ENCODE peak calls at places on chromosomes 4 and X, in nine cellular contexts. X is colonic mucosa; W is left ventricle myocardium inferior; J is effector memory CD4-positive, alpha-beta T cell; O is Karpas-422; R is mesenchymal stem cell; S is sigmoid colon; Q is HCT116; H is upper lobe of left lung. B is an unnamed sample. For H3K36me3 and H3K4me1, the result is how much of the 10 kb centered on the place peaks cover.

GRCh38 chrX:101430457-101431078 is 22.5 kb downstream of the HNRNPH2 start:
- DNase-seq in X (no peak), W (no peak), J (no peak), O (no peak), R (peak), S (no peak), Q (no peak), H (no peak), B (no peak)

GRCh38 chrX:116239944-116240391 is 69.4 kb downstream of the AGTR2 start:
- DNase-seq in X (peak), W (no peak), J (no peak), O (no peak), R (peak), S (no peak), Q (no peak), H (no peak), B (no peak)

GRCh38 chrX:129613596-129613995 is 41.2 kb downstream of the APLN start:
- DNase-seq in X (no peak), W (no peak), J (no peak), O (no peak), R (peak), S (no peak), Q (no peak), H (no peak), B (no peak)

GRCh38 chrX:123436512-123436911 is 252.4 kb downstream of the GRIA3 start:
- DNase-seq in X (no peak), W (no peak), J (no peak), O (no peak), R (no peak), S (no peak), Q (no peak), H (no peak), B (no peak)

GRCh38 chr4:4182835-4183568 is 43.7 kb downstream of the OTOP1 start:
- DNase-seq in X (no peak), W (no peak), J (no peak), O (peak), R (no peak), S (no peak), Q (peak), H (no peak), B (no peak)

GRCh38 chr4:100805547-100805946 is 287.7 kb upstream of the EMCN start:
- DNase-seq in X (no peak), W (no peak), J (no peak), O (no peak), R (no peak), S (no peak), Q (no peak), H (no peak), B (no peak)

GRCh38 chr4:137534516-137534915 is 2.2 kb upstream of the PCDH18 start:
- DNase-seq in X (no peak), W (no peak), J (no peak), O (no peak), R (no peak), S (no peak), Q (no peak), H (no peak), B (no peak)

GRCh38 chr4:1614854-1615595 is 69.1 kb downstream of the FAM53A start:
- DNase-seq in X (peak), W (no peak), J (no peak), O (no peak), R (no peak), S (no peak), Q (no peak), H (peak), B (peak)

GRCh38 chr4:148065069-148065468 is 333.2 kb downstream of the ARHGAP10 start:
- DNase-seq in X (no peak), W (no peak), J (no peak), O (no peak), R (peak), S (no peak), Q (no peak), H (no peak), B (no peak)

GRCh38 chr4:63296773-63297172 is 1112.5 kb downstream of the TECRL start:
- DNase-seq in X (no peak), W (no peak), J (no peak), O (no peak), R (no peak), S (no peak), Q (no peak), H (no peak), B (no peak)

GRCh38 chr4:3872834-3873313 is 106.7 kb downstream of the ADRA2C start:
- DNase-seq in X (no peak), W (peak), J (no peak), O (no peak), R (no peak), S (no peak), Q (no peak), H (no peak), B (no peak)

GRCh38 chrX:153635788-153636668 is 11.0 kb upstream of the DUSP9 start:
- DNase-seq in X (no peak), W (no peak), J (no peak), O (peak), R (peak), S (peak), Q (no peak), H (no peak), B (peak)

GRCh38 chr4:41375561-41375960 is 118.8 kb downstream of the UCHL1 start:
- DNase-seq in X (no peak), W (no peak), J (no peak), O (no peak), R (no peak), S (no peak), Q (no peak), H (no peak), B (peak)

GRCh38 chr4:75940692-75941253 is at the start of gene NAAA:
- DNase-seq in X (peak), W (peak), J (peak), O (peak), R (peak), S (peak), Q (peak), H (peak), B (peak)

GRCh38 chr4:20532096-20532495 is 168.2 kb upstream of the PACRGL start:
- DNase-seq in X (no peak), W (no peak), J (no peak), O (no peak), R (no peak), S (no peak), Q (no peak), H (no peak), B (no peak)

GRCh38 chr4:165381821-165382373 is 3.1 kb downstream of the CPE start:
- DNase-seq in X (no peak), W (no peak), J (no peak), O (no peak), R (no peak), S (no peak), Q (no peak), H (no peak), B (no peak)

GRCh38 chrX:16695079-16695676 is 17.3 kb downstream of the CTPS2 start:
- DNase-seq in X (peak), W (peak), J (peak), O (peak), R (peak), S (no peak), Q (peak), H (no peak), B (no peak)

GRCh38 chr4:73573794-73574528 is 46.3 kb downstream of the RASSF6 start:
- DNase-seq in X (peak), W (no peak), J (no peak), O (peak), R (peak), S (peak), Q (peak), H (no peak), B (peak)

GRCh38 chrX:139967300-139967699 is 2.0 kb upstream of the CXorf66 start:
- DNase-seq in X (peak), W (no peak), J (no peak), O (peak), R (no peak), S (no peak), Q (no peak), H (no peak), B (no peak)

GRCh38 chr4:156571146-156571545 is 400.5 kb downstream of the PDGFC start:
- DNase-seq in X (no peak), W (peak), J (no peak), O (no peak), R (no peak), S (no peak), Q (no peak), H (no peak), B (no peak)

GRCh38 chrX:135973025-135973547 is 702 bp downstream of the MMGT1 start:
- DNase-seq in X (peak), W (no peak), J (no peak), O (no peak), R (peak), S (no peak), Q (no peak), H (no peak), B (no peak)

GRCh38 chr4:41866799-41867677 is 68.2 kb upstream of the TMEM33 start:
- DNase-seq in X (no peak), W (no peak), J (no peak), O (no peak), R (no peak), S (no peak), Q (no peak), H (peak), B (no peak)

GRCh38 chr4:5043579-5043978 is 7.7 kb upstream of the STK32B start:
- DNase-seq in X (no peak), W (no peak), J (no peak), O (no peak), R (no peak), S (no peak), Q (no peak), H (no peak), B (no peak)

GRCh38 chr4:145041378-145041777 is 56.6 kb downstream of the ANAPC10 start:
- DNase-seq in X (no peak), W (no peak), J (no peak), O (peak), R (no peak), S (no peak), Q (no peak), H (no peak), B (no peak)

GRCh38 chr4:160717848-160718247 is 1446.0 kb downstream of the FSTL5 start:
- DNase-seq in X (no peak), W (no peak), J (no peak), O (no peak), R (no peak), S (no peak), Q (no peak), H (no peak), B (no peak)

GRCh38 chrX:64437665-64438064 is 42.4 kb upstream of the MTMR8 start:
- DNase-seq in X (no peak), W (no peak), J (no peak), O (no peak), R (no peak), S (no peak), Q (no peak), H (no peak), B (no peak)

GRCh38 chrX:40735318-40736169 is at the start of gene MED14:
- DNase-seq in X (peak), W (peak), J (peak), O (peak), R (peak), S (peak), Q (peak), H (peak), B (peak)

GRCh38 chr4:75547647-75548387 is 8.0 kb upstream of the ODAPH start:
- DNase-seq in X (peak), W (peak), J (no peak), O (no peak), R (peak), S (peak), Q (no peak), H (no peak), B (peak)

GRCh38 chrX:9597361-9598035 is 132.6 kb downstream of the TBL1X start:
- DNase-seq in X (no peak), W (no peak), J (no peak), O (no peak), R (no peak), S (no peak), Q (no peak), H (no peak), B (no peak)

GRCh38 chr4:123811763-123812390 is 415.3 kb downstream of the SPRY1 start:
- DNase-seq in X (no peak), W (no peak), J (no peak), O (no peak), R (no peak), S (no peak), Q (no peak), H (no peak), B (no peak)

GRCh38 chr4:54942735-54943134 is 182.7 kb downstream of the KDR start:
- DNase-seq in X (no peak), W (no peak), J (peak), O (no peak), R (no peak), S (no peak), Q (no peak), H (no peak), B (no peak)

GRCh38 chrX:148500428-148501120 is at the start of gene AFF2:
- DNase-seq in X (no peak), W (peak), J (peak), O (peak), R (peak), S (no peak), Q (no peak), H (peak), B (peak)

GRCh38 chr4:39655866-39656265 is 17.2 kb upstream of the SMIM14 start:
- DNase-seq in X (no peak), W (no peak), J (no peak), O (no peak), R (peak), S (peak), Q (no peak), H (no peak), B (no peak)

GRCh38 chrX:39149761-39150160 is 348.5 kb downstream of the MID1IP1 start:
- DNase-seq in X (peak), W (peak), J (no peak), O (peak), R (peak), S (peak), Q (no peak), H (no peak), B (peak)

GRCh38 chrX:129733335-129733734 is 5.4 kb upstream of the XPNPEP2 start:
- DNase-seq in X (no peak), W (no peak), J (no peak), O (no peak), R (no peak), S (no peak), Q (no peak), H (no peak), B (no peak)

GRCh38 chr4:172573899-172574298 is 594.7 kb upstream of the GALNT7 start:
- DNase-seq in X (no peak), W (no peak), J (no peak), O (no peak), R (peak), S (no peak), Q (no peak), H (no peak), B (no peak)

GRCh38 chr4:3085948-3086670 is 11.6 kb downstream of the HTT start:
- DNase-seq in X (no peak), W (no peak), J (no peak), O (no peak), R (no peak), S (no peak), Q (no peak), H (no peak), B (no peak)

GRCh38 chrX:108036298-108036973 is 8.4 kb upstream of the VSIG1 start:
- DNase-seq in X (peak), W (no peak), J (no peak), O (no peak), R (peak), S (no peak), Q (no peak), H (no peak), B (no peak)

GRCh38 chrX:44944894-44945293 is 71.9 kb downstream of the KDM6A start:
- DNase-seq in X (no peak), W (no peak), J (no peak), O (no peak), R (no peak), S (no peak), Q (no peak), H (no peak), B (no peak)
- H3K36me3 ChIP-seq in X (under half), W (under half), J (under half), O (under half), R (under half), S (under half), Q (under half), H (under half), B (under half)

GRCh38 chr4:184420402-184420801 is 53.9 kb downstream of the IRF2 start:
- DNase-seq in X (no peak), W (no peak), J (no peak), O (no peak), R (no peak), S (no peak), Q (no peak), H (no peak), B (no peak)

GRCh38 chr4:184423003-184423686 is 51.2 kb downstream of the IRF2 start:
- DNase-seq in X (no peak), W (no peak), J (no peak), O (no peak), R (peak), S (no peak), Q (no peak), H (no peak), B (no peak)

GRCh38 chr4:184420881-184421416 is 53.4 kb downstream of the IRF2 start:
- DNase-seq in X (no peak), W (no peak), J (no peak), O (no peak), R (no peak), S (no peak), Q (no peak), H (no peak), B (no peak)

GRCh38 chr4:184422378-184422777 is 52.0 kb downstream of the IRF2 start:
- DNase-seq in X (no peak), W (no peak), J (no peak), O (no peak), R (no peak), S (no peak), Q (no peak), H (no peak), B (no peak)

GRCh38 chr4:184421558-184422155 is 52.7 kb downstream of the IRF2 start:
- DNase-seq in X (no peak), W (no peak), J (no peak), O (no peak), R (no peak), S (no peak), Q (no peak), H (no peak), B (no peak)
- H3K4me1 ChIP-seq in X (under half), W (half or more), J (under half), O (under half), R (under half), S (under half), Q (under half), H (under half), B (under half)

DNA sequence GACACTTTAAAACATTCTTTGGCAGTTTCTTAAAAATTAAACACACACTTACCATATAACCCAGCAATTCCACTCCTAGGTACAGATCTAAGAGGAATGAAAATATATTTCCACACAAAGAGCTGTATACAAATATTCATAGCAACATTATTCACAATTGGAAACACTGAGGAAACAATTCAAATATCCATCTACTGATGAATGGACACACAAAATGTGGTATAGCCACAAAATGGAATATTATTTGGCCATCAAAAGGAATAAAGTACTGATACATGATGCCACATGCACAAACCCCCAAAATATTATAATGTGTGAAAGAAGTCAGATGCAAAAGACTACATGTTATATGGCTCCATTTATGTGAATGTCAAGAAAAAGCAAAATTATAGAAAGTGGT is 70.9 kb downstream of the HS6ST2 start:
- DNase-seq in X (no peak), W (no peak), J (no peak), O (no peak), R (no peak), S (no peak), Q (no peak), H (no peak), B (no peak)
- H3K27ac ChIP-seq in X (no peak), W (no peak), J (no peak), O (no peak), R (no peak), S (no peak), Q (no peak), H (no peak), B (no peak)

DNA sequence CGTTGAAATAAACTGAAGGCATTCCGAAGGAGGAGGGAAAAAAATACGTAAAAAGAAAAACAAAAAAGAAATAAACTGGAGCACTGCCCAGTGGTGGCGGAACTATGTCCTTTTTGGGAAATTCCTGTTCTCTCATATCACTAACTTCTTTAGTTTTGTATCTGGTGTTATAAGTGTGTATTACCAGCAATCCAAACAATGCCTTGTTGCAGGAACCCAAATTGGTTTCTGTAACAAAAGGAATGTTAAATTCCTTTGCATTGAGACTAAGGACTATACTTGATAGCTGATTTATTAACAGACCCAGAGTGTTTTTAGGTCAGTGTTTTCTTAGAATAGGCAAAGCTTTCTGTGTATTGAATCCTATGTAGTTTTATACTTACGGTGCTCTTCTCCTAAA is 6.6 kb downstream of the CCNG2 start:
- DNase-seq in X (no peak), W (no peak), J (no peak), O (no peak), R (no peak), S (no peak), Q (no peak), H (no peak), B (no peak)
- H3K36me3 ChIP-seq in X (under half), W (half or more), J (under half), O (under half), R (half or more), S (under half), Q (half or more), H (under half), B (under half)

GRCh38 chrX:24231169-24231568 is 81.6 kb downstream of the ZFX start:
- DNase-seq in X (no peak), W (no peak), J (no peak), O (no peak), R (peak), S (no peak), Q (peak), H (no peak), B (no peak)
- H3K4me1 ChIP-seq in X (under half), W (under half), J (under half), O (under half), R (under half), S (under half), Q (under half), H (under half), B (under half)

GRCh38 chrX:66674506-66674905 is 35.6 kb upstream of the EDA2R start:
- DNase-seq in X (no peak), W (no peak), J (no peak), O (no peak), R (no peak), S (no peak), Q (no peak), H (no peak), B (no peak)

GRCh38 chrX:66675541-66675940 is 36.7 kb upstream of the EDA2R start:
- DNase-seq in X (no peak), W (no peak), J (no peak), O (no peak), R (no peak), S (no peak), Q (no peak), H (no peak), B (no peak)

GRCh38 chrX:66677430-66677829 is 38.6 kb upstream of the EDA2R start:
- DNase-seq in X (no peak), W (no peak), J (no peak), O (no peak), R (peak), S (no peak), Q (no peak), H (no peak), B (no peak)

GRCh38 chrX:66676990-66677389 is 38.1 kb upstream of the EDA2R start:
- DNase-seq in X (no peak), W (no peak), J (no peak), O (no peak), R (peak), S (no peak), Q (no peak), H (no peak), B (no peak)

DNA sequence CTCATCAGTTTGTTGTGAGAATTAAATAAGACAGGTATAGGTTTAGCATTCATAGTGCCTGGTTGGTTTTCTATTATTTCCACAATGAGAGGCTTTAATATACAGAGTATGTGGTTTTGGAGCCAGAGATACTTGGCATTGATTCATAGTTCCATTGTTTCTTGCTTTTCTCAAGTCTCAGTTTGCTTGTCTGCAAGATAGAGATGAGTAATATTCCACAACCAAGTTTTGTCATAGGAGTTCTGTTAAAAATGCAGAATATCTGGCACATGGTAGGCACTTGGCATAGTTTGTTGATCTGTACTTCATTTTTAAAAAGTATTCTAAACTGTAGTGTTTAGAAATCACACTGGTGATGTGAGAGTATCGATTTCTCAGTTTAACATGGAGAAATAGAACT is 37.5 kb upstream of the EDA2R start:
- DNase-seq in X (no peak), W (no peak), J (no peak), O (no peak), R (no peak), S (no peak), Q (no peak), H (no peak), B (no peak)
- H3K27ac ChIP-seq in X (no peak), W (no peak), J (no peak), O (no peak), R (no peak), S (no peak), Q (no peak), H (no peak), B (no peak)